ENCODE peak calls at places on chromosome X, in four cellular contexts. Y, W, B and E are unnamed samples.

GRCh38 chrX:23904096-23904495 is 3.6 kb downstream of the APOO start:
- DNase-seq in Y (no peak), W (no peak), B (no peak), E (no peak)

GRCh38 chrX:39157796-39158195 is 356.5 kb downstream of the MID1IP1 start:
- DNase-seq in Y (no peak), W (no peak), B (no peak), E (no peak)

GRCh38 chrX:11929476-11929875 is 171.4 kb downstream of the MSL3 start:
- DNase-seq in Y (no peak), W (no peak), B (no peak), E (no peak)

GRCh38 chrX:136880003-136880451 is 498 bp downstream of the RBMX start:
- DNase-seq in Y (peak), W (peak), B (no peak), E (peak)

GRCh38 chrX:19535481-19535880 is 20.2 kb upstream of the MAP3K15 start:
- DNase-seq in Y (no peak), W (no peak), B (no peak), E (peak)

GRCh38 chrX:107675365-107675654 is 47.0 kb downstream of the PRPS1 start:
- DNase-seq in Y (no peak), W (no peak), B (no peak), E (no peak)

GRCh38 chrX:152600853-152601635 is 36.7 kb upstream of the GABRQ start:
- DNase-seq in Y (no peak), W (no peak), B (no peak), E (peak)

GRCh38 chrX:116198810-116199209 is 28.3 kb downstream of the AGTR2 start:
- DNase-seq in Y (no peak), W (no peak), B (no peak), E (peak)

GRCh38 chrX:38806054-38806389 is 4.8 kb downstream of the MID1IP1 start:
- DNase-seq in Y (no peak), W (no peak), B (no peak), E (peak)

GRCh38 chrX:103817502-103817901 is 14.6 kb downstream of the RAB9B start:
- DNase-seq in Y (no peak), W (peak), B (no peak), E (peak)

GRCh38 chrX:22276781-22277180 is 4.1 kb downstream of the CBLL2 start:
- DNase-seq in Y (no peak), W (no peak), B (no peak), E (no peak)

GRCh38 chrX:68114573-68115199 is 318.6 kb downstream of the OPHN1 start:
- DNase-seq in Y (no peak), W (no peak), B (no peak), E (peak)

DNA sequence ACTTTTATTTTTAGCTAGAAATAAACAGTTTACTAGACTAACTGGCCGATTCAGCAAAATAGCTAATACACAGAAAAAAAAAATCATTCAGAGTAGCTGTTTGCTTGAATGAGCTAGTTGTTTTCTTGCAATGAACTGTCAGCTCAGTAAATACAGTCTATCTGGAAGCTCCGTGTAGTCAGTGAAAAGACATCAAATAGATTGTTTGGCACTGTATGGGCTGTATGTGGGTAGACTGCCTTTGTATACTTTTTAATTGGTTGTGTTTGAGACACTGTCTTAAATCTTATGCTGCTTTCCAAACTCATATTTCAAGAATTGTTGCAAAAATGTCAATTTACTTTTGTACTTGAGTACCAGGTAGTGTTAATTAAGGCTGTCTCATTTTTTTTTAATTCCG is 61.6 kb upstream of the GPR174 start:
- DNase-seq in Y (no peak), W (no peak), B (no peak), E (no peak)
- H3K4me3 ChIP-seq in Y (no peak), W (no peak), B (no peak), E (no peak)

DNA sequence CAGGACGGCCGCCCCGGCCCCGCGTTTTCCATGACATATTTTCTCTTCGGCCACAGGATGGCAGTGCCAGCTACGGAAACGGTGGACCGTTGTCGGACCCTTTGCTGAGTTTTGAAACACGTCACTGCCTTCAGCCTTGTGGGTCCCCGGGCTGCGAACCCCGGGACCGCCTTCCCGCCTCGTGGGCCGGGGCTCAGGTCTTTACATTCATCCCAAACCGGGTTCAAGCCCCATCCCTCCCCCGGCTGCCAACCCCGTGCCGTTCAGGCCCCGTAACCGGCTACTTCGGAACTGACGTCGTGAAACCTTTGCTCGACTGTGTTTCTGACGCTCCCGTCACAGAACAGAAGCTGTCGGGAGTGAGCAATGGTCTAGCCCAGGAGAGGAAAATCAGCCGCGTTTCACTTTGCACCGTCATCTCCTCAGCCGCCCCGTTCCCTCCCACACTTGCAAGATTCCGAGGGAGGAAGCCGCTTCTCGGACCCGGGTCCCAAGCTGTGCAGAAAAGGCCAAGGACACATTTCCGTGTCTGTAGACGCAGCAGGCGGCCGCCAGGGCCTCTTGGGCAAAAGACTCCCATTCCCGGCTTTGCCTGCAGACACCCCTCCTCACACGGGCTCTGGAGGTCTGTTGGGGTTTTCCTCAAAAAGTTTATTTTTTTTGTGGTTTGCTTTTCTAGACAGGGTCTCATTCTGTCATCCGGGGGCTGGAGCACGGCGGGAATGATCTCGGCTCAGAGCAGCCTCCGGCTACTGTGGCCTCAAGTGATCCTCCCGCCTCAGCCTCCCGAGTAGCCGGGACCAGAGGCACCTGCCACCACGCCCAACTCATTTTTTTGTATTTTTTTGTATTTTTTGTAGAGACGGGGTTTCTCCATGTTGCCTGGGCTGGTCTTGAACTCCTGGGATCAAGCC is 41.4 kb upstream of the PPP2R3B start:
- DNase-seq in Y (no peak), W (no peak), B (no peak), E (peak)
- H3K4me3 ChIP-seq in Y (no peak), W (no peak), B (no peak), E (peak)

DNA sequence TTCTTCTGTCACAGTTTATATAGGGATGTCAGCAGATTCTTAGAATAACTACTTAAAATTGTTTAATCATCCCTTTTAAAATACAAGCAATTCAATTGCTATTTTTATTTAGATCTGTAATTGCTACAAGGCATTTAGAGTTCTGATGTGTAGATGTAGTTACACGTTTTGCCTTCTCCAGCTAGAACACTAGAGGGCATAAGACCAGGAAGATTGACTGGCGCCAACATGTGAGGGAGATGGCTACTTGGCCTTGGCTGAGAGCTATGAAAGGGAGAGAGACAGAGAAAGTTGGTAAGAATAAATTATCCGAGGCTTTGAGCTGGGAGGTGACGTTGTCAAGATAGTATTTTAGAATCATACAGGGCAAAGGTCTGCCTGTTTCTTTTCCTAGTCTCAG is 563.7 kb upstream of the PRKX start:
- DNase-seq in Y (no peak), W (no peak), B (no peak), E (no peak)
- H3K4me3 ChIP-seq in Y (no peak), W (no peak), B (no peak), E (no peak)

DNA sequence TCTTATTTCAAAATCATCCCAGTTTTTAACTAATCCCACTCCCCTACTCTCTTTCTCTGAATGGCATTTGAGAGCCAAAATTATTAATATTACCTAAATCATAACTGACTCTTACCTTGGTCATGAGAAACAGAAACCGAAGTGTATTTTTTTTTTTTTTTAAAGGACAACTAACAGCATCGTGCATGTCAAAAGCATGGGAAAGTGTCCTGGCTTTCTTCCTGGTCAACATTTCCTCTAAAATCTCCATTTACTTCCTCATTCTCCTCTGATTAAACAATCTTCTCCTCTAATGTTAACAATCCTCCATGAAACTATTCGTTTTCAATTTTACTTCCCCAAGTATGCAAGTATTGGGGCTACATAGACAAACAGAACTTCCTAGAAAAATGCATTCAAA is 2.1 kb upstream of the STS start:
- DNase-seq in Y (no peak), W (no peak), B (no peak), E (no peak)
- H3K4me3 ChIP-seq in Y (no peak), W (no peak), B (no peak), E (no peak)